ENCODE peak calls at places on chromosomes 3 and 15, in four cellular contexts. I is GM12878; N is transverse colon; H is naive thymus-derived CD4-positive, alpha-beta T cell. V is an unnamed sample.

GRCh38 chr15:34147371-34148140 is 45.7 kb downstream of the PGBD4 start:
- DNase-seq in I (no peak), N (no peak), H (no peak), V (no peak)

GRCh38 chr3:138072816-138073215 is 42.6 kb downstream of the DZIP1L start:
- DNase-seq in I (no peak), N (no peak), H (no peak), V (no peak)

GRCh38 chr3:147411235-147411607 is 2.1 kb downstream of the ZIC1 start:
- DNase-seq in I (no peak), N (no peak), H (no peak), V (no peak)

GRCh38 chr3:126556637-126557414 is 1.9 kb downstream of the C3orf22 start:
- DNase-seq in I (no peak), N (peak), H (peak), V (no peak)

GRCh38 chr3:60240558-60240957 is 1010.7 kb downstream of the FHIT start:
- DNase-seq in I (no peak), N (peak), H (no peak), V (no peak)

GRCh38 chr15:45351229-45351628 is 27.1 kb downstream of the GATM start:
- DNase-seq in I (no peak), N (no peak), H (no peak), V (no peak)

GRCh38 chr3:109132801-109133473 is 3.6 kb upstream of the C3orf85 start:
- DNase-seq in I (no peak), N (peak), H (no peak), V (no peak)

GRCh38 chr15:78004222-78004727 is 73.2 kb downstream of the TBC1D2B start:
- DNase-seq in I (no peak), N (no peak), H (no peak), V (no peak)

GRCh38 chr3:124234852-124235252 is 242.9 kb upstream of the ROPN1 start:
- DNase-seq in I (no peak), N (no peak), H (no peak), V (no peak)

GRCh38 chr3:27708246-27708645 is 13.9 kb downstream of the EOMES start:
- DNase-seq in I (no peak), N (no peak), H (no peak), V (no peak)
- H3K4me3 ChIP-seq in I (no peak), N (no peak), H (no peak), V (no peak)

GRCh38 chr3:57140894-57141293 is 24.3 kb downstream of the IL17RD start:
- DNase-seq in I (no peak), N (no peak), H (no peak), V (no peak)
- H3K4me3 ChIP-seq in I (no peak), N (no peak), H (no peak), V (no peak)

GRCh38 chr15:87115795-87116194 is 1036.1 kb downstream of the AGBL1 start:
- DNase-seq in I (no peak), N (no peak), H (no peak), V (no peak)
- H3K4me3 ChIP-seq in I (no peak), N (no peak), H (no peak), V (no peak)

DNA sequence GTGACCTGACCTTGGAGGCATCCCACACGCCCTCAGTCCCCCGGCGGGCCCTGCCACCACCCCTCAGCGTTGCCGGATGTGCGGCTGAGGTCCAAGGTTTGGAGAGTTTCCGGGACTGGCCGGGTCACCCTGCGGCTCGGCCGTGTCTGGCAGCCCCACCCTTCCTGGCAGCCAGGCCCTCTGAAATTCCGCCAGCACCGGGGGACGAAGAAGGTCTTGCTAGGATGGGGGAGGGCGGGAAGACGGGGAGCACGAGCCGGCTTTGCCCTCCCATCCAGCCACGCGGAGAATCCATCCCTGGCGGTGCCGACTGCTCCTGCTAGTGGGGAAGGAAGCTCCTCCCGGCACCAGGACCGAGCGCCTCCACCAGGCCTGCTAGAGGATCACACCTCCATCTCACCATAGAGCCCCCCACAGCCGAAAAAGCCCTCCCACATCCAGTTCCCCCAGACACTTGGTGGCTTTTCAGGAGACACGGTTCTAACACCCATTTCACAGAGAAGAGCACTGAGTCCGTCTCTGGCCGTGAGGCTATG is 81.5 kb downstream of the CPN2 start:
- DNase-seq in I (no peak), N (peak), H (no peak), V (no peak)
- H3K4me3 ChIP-seq in I (no peak), N (no peak), H (no peak), V (no peak)

DNA sequence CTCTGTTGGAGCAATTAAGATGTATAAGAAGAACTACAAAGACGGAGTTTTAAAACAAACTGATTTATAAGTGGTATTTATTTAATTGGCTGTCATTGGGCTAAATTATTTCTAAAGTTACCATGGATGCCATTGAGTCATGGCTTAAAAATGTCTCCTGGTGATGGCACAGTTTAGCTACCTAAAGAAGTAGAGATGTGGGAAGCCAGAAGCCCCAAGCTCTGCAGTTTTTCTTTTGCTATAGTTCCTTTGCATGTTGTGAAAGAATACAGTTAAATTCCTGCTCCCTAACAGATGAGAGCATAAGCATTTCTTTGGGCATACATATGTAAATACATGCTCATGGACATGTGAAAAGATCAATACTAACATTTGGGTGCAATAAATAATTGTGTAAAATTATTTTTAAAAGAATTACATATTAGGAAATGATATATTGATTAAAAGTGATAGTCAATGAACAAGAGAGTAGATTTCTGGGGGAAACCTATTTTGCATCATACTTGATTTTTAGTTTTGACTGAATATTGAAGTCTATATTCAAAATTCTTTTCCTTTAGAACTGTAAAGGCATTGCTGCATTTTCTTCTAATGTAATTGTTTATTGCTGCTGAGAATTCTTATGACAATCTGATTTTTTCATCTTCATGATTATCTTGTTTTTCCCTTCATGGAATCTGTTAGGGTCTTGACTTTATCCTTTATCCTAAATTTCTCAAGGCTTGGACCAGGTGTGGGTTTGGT is 2.1 kb downstream of the OPA1 start:
- DNase-seq in I (no peak), N (no peak), H (no peak), V (no peak)
- H3K4me3 ChIP-seq in I (peak), N (no peak), H (no peak), V (no peak)

GRCh38 chr15:55897560-55898336 is 95.7 kb downstream of the NEDD4 start:
- DNase-seq in I (no peak), N (peak), H (no peak), V (no peak)
- H3K4me3 ChIP-seq in I (no peak), N (no peak), H (no peak), V (no peak)

GRCh38 chr3:51340989-51341636 is 44.0 kb upstream of the MANF start:
- DNase-seq in I (no peak), N (no peak), H (no peak), V (no peak)
- H3K4me3 ChIP-seq in I (no peak), N (no peak), H (no peak), V (no peak)

GRCh38 chr3:129116482-129116946 is 5.1 kb downstream of the RAB43 start:
- DNase-seq in I (no peak), N (no peak), H (no peak), V (no peak)
- H3K4me3 ChIP-seq in I (no peak), N (no peak), H (peak), V (no peak)

GRCh38 chr15:68281008-68281407 is 3.5 kb downstream of the FEM1B start:
- DNase-seq in I (no peak), N (no peak), H (no peak), V (no peak)
- H3K4me3 ChIP-seq in I (peak), N (no peak), H (peak), V (peak)

GRCh38 chr3:42874749-42875148 is 930 bp downstream of the CYP8B1 start:
- DNase-seq in I (no peak), N (no peak), H (no peak), V (no peak)
- H3K4me3 ChIP-seq in I (no peak), N (no peak), H (no peak), V (no peak)